ENCODE peak calls at places on chromosome 12, in five cellular contexts. X is NAMALWA, P is NCI-H2081, N is trophoblast cell, C is prostate gland. Y is an unnamed sample.

GRCh38 chr12:46524778-46525177 is 152.2 kb upstream of the SLC38A2 start:
- DNase-seq in X (no peak), P (no peak), C (no peak), N (no peak), Y (peak; percentile 99)

GRCh38 chr12:50039151-50039835 is 14.0 kb upstream of the RACGAP1 start:
- DNase-seq in N (peak; percentile 91), X (peak; percentile 85), C (peak; percentile 79), P (peak; percentile 63), Y (peak; percentile 79)

GRCh38 chr12:29634057-29634456 is 136.6 kb upstream of the OVCH1 start:
- DNase-seq in X (no peak), N (no peak), P (no peak), C (no peak), Y (peak; percentile 22)

GRCh38 chr12:122421815-122422737 is at the start of gene CLIP1:
- DNase-seq in P (peak; percentile 72), C (peak; percentile 55), N (peak; percentile 86), X (peak; percentile 62), Y (peak; percentile 64)

GRCh38 chr12:108821407-108822397 is 35.7 kb downstream of the SSH1 start:
- DNase-seq in N (peak; percentile 34), P (no peak), X (no peak), C (no peak), Y (no peak)

GRCh38 chr12:24911284-24911791 is 37.6 kb downstream of the BCAT1 start:
- DNase-seq in C (no peak), P (no peak), X (no peak), N (no peak), Y (peak; percentile 79)

GRCh38 chr12:89179245-89179644 is 173.1 kb downstream of the DUSP6 start:
- DNase-seq in X (no peak), C (peak; percentile 10), P (no peak), N (no peak), Y (no peak)

GRCh38 chr12:11815397-11815796 is 165.9 kb downstream of the ETV6 start:
- DNase-seq in X (no peak), C (no peak), P (peak; percentile 87), N (no peak), Y (no peak)

GRCh38 chr12:48104531-48104930 is 1.3 kb downstream of the SENP1 start:
- DNase-seq in P (no peak), N (peak; percentile 10), C (no peak), X (peak; percentile 17), Y (no peak)

GRCh38 chr12:71124833-71125460 is 32.9 kb downstream of the TSPAN8 start:
- DNase-seq in X (no peak), N (no peak), P (no peak), C (no peak), Y (no peak)

GRCh38 chr12:3205742-3206519 is 128.8 kb downstream of the TSPAN9 start:
- DNase-seq in P (no peak), N (no peak), C (peak; percentile 63), X (no peak), Y (no peak)

GRCh38 chr12:6434205-6435180 is 10.3 kb upstream of the CD27 start:
- DNase-seq in X (peak; percentile 30), C (no peak), N (no peak), P (no peak), Y (no peak)

GRCh38 chr12:10140001-10140400 is 10.0 kb upstream of the CLEC7A start:
- DNase-seq in X (peak; percentile 77), N (peak; percentile 34), C (no peak), P (peak; percentile 34), Y (peak; percentile 60)

GRCh38 chr12:107843351-107844311 is 69.1 kb downstream of the ASCL4 start:
- DNase-seq in X (no peak), N (no peak), C (no peak), P (no peak), Y (peak; percentile 7)

GRCh38 chr12:52603314-52603713 is 2.1 kb upstream of the KRT72 start:
- DNase-seq in X (no peak), P (no peak), N (no peak), C (no peak), Y (no peak)